ENCODE peak calls at places on chromosomes 7 and 10, in eight cellular contexts. K is prostate gland, W is sigmoid colon, M is GM23338, H is suprapubic skin, I is vagina, N is breast epithelium, Q is HepG2. X is an unnamed sample.

GRCh38 chr10:82811621-82812020 is 936.6 kb downstream of the NRG3 start:
- DNase-seq in W (no peak), Q (no peak), K (no peak), H (no peak), I (no peak), N (no peak), M (peak), X (no peak)

GRCh38 chr10:49191349-49191748 is 3.2 kb upstream of the TMEM273 start:
- DNase-seq in M (no peak), N (no peak), H (no peak), Q (no peak), I (no peak), W (no peak), K (no peak), X (no peak)

GRCh38 chr10:103969436-103969835 is 2.5 kb downstream of the SLK start:
- DNase-seq in Q (no peak), H (no peak), N (no peak), W (no peak), M (no peak), I (no peak), K (no peak), X (no peak)

GRCh38 chr7:125424721-125425120 is 495.1 kb upstream of the POT1 start:
- DNase-seq in N (no peak), Q (no peak), K (no peak), I (no peak), W (no peak), H (no peak), M (no peak), X (no peak)

GRCh38 chr7:133837248-133837647 is 289.9 kb upstream of the LRGUK start:
- DNase-seq in H (no peak), K (no peak), W (no peak), N (no peak), I (no peak), M (no peak), Q (no peak), X (no peak)

GRCh38 chr7:97305589-97305988 is 188.1 kb downstream of the SDHAF3 start:
- DNase-seq in M (no peak), W (no peak), Q (no peak), K (no peak), N (no peak), I (no peak), H (no peak), X (no peak)

GRCh38 chr10:33600381-33600780 is 265.9 kb upstream of the NRP1 start:
- DNase-seq in I (no peak), M (no peak), K (no peak), W (no peak), Q (no peak), N (no peak), H (no peak), X (no peak)

GRCh38 chr10:110893559-110894179 is 21.9 kb downstream of the PDCD4 start:
- DNase-seq in K (no peak), M (peak), I (no peak), Q (peak), W (no peak), N (no peak), H (no peak), X (no peak)

GRCh38 chr10:120941468-120941867 is 90.3 kb downstream of the WDR11 start:
- DNase-seq in N (no peak), I (no peak), K (no peak), H (no peak), M (no peak), W (no peak), Q (no peak), X (no peak)

GRCh38 chr7:103299660-103300059 is 2.4 kb downstream of the PMPCB start:
- DNase-seq in W (no peak), M (no peak), H (no peak), N (no peak), K (no peak), Q (no peak), I (no peak), X (no peak)

GRCh38 chr7:127447326-127447945 is 54.9 kb upstream of the ZNF800 start:
- DNase-seq in W (no peak), I (no peak), H (no peak), N (no peak), Q (peak), M (peak), K (no peak), X (no peak)

GRCh38 chr7:83149466-83149865 is 13.2 kb downstream of the PCLO start:
- DNase-seq in N (no peak), M (no peak), Q (no peak), I (no peak), W (no peak), H (no peak), K (no peak), X (no peak)

GRCh38 chr10:132876131-132876860 is 66.1 kb downstream of the CFAP46 start:
- DNase-seq in I (no peak), W (peak), K (no peak), N (no peak), M (no peak), Q (no peak), H (no peak), X (peak)

GRCh38 chr7:98956937-98957336 is 78.6 kb downstream of the TRRAP start:
- DNase-seq in W (no peak), Q (no peak), M (no peak), K (no peak), H (no peak), I (no peak), N (no peak), X (no peak)

GRCh38 chr7:78172138-78172887 is 373.7 kb downstream of the PHTF2 start:
- DNase-seq in Q (no peak), I (no peak), K (no peak), N (no peak), M (peak), W (no peak), H (no peak), X (no peak)

GRCh38 chr7:2964208-2964607 is 79.5 kb downstream of the CARD11 start:
- DNase-seq in I (no peak), M (no peak), W (no peak), N (no peak), K (no peak), Q (no peak), H (no peak), X (no peak)

GRCh38 chr10:73813333-73813732 is 1.9 kb upstream of the NDST2 start:
- DNase-seq in W (no peak), M (no peak), N (no peak), Q (no peak), K (no peak), I (no peak), H (no peak), X (no peak)

GRCh38 chr10:98980353-98980752 is 255.3 kb downstream of the HPSE2 start:
- DNase-seq in H (no peak), M (no peak), K (no peak), I (no peak), N (no peak), Q (no peak), W (no peak), X (no peak)

GRCh38 chr7:98265841-98266271 is 13.8 kb upstream of the TECPR1 start:
- DNase-seq in H (no peak), W (no peak), I (no peak), Q (no peak), M (peak), N (no peak), K (no peak), X (no peak)

GRCh38 chr7:130151591-130152269 is 53.5 kb downstream of the TMEM209 start:
- DNase-seq in K (no peak), Q (no peak), M (no peak), H (no peak), N (no peak), W (no peak), I (no peak), X (no peak)

GRCh38 chr7:90432752-90433151 is 29.5 kb downstream of the CLDN12 start:
- DNase-seq in I (no peak), W (no peak), Q (no peak), K (no peak), H (no peak), N (no peak), M (no peak), X (no peak)

GRCh38 chr7:132899833-132900232 is 182.1 kb downstream of the CHCHD3 start:
- DNase-seq in M (no peak), I (no peak), K (no peak), W (no peak), H (no peak), N (no peak), Q (no peak), X (no peak)

GRCh38 chr10:103888113-103888841 is 29.7 kb downstream of the STN1 start:
- DNase-seq in W (peak), M (peak), H (no peak), K (peak), I (peak), N (peak), Q (peak), X (peak)

GRCh38 chr10:11192304-11193018 is 174.8 kb downstream of the CELF2 start:
- DNase-seq in Q (no peak), K (no peak), N (no peak), I (no peak), W (no peak), M (peak), H (no peak), X (no peak)

GRCh38 chr10:88813200-88813599 is 10.7 kb downstream of the LIPM start:
- DNase-seq in H (no peak), K (no peak), Q (no peak), N (no peak), M (no peak), W (no peak), I (no peak), X (no peak)

GRCh38 chr10:24552346-24553016 is 171.2 kb downstream of the ARHGAP21 start:
- DNase-seq in I (no peak), M (peak), W (no peak), Q (peak), N (peak), K (peak), H (no peak), X (peak)

GRCh38 chr7:81624650-81625310 is 145.1 kb downstream of the HGF start:
- DNase-seq in M (no peak), W (no peak), K (no peak), H (no peak), Q (no peak), I (no peak), N (no peak), X (no peak)

GRCh38 chr7:67738958-67739357 is 742.3 kb downstream of the TYW1 start:
- DNase-seq in I (peak), M (no peak), N (peak), H (no peak), K (peak), W (peak), Q (no peak), X (no peak)

GRCh38 chr10:3528823-3529222 is 256.2 kb downstream of the KLF6 start:
- DNase-seq in Q (no peak), I (no peak), M (no peak), W (no peak), K (no peak), N (no peak), H (no peak), X (no peak)

GRCh38 chr10:98331888-98332287 is 63.9 kb upstream of the LOXL4 start:
- DNase-seq in I (no peak), M (peak), K (no peak), H (no peak), N (no peak), Q (peak), W (no peak), X (no peak)

GRCh38 chr10:11505636-11506035 is 105.8 kb downstream of the USP6NL start:
- DNase-seq in H (no peak), W (no peak), N (no peak), M (no peak), K (no peak), Q (no peak), I (no peak), X (no peak)

GRCh38 chr7:17902599-17902998 is 37.7 kb downstream of the SNX13 start:
- DNase-seq in N (no peak), M (peak), W (no peak), K (no peak), Q (no peak), I (no peak), H (no peak), X (no peak)

GRCh38 chr10:71484352-71484751 is 87.6 kb downstream of the CDH23 start:
- DNase-seq in K (no peak), N (no peak), I (no peak), H (no peak), Q (no peak), M (peak), W (no peak), X (no peak)

GRCh38 chr7:37394158-37394557 is 54.5 kb downstream of the ELMO1 start:
- DNase-seq in H (no peak), Q (no peak), N (no peak), K (no peak), M (no peak), W (no peak), I (no peak), X (no peak)

GRCh38 chr7:84647797-84648762 is 453.5 kb upstream of the SEMA3A start:
- DNase-seq in I (no peak), M (no peak), Q (no peak), N (no peak), H (no peak), W (no peak), K (no peak), X (no peak)

GRCh38 chr7:157704365-157704764 is 367.6 kb downstream of the DNAJB6 start:
- DNase-seq in W (peak), N (no peak), H (peak), Q (no peak), I (no peak), K (no peak), M (no peak), X (no peak)

GRCh38 chr7:100016209-100016901 is 959 bp downstream of the ZKSCAN1 start:
- DNase-seq in K (peak), H (peak), M (no peak), N (no peak), Q (peak), W (no peak), I (no peak), X (no peak)

GRCh38 chr7:140966561-140967234 is 42.0 kb upstream of the BRAF start:
- DNase-seq in M (peak), K (no peak), N (no peak), H (no peak), Q (no peak), I (no peak), W (no peak), X (no peak)

DNA sequence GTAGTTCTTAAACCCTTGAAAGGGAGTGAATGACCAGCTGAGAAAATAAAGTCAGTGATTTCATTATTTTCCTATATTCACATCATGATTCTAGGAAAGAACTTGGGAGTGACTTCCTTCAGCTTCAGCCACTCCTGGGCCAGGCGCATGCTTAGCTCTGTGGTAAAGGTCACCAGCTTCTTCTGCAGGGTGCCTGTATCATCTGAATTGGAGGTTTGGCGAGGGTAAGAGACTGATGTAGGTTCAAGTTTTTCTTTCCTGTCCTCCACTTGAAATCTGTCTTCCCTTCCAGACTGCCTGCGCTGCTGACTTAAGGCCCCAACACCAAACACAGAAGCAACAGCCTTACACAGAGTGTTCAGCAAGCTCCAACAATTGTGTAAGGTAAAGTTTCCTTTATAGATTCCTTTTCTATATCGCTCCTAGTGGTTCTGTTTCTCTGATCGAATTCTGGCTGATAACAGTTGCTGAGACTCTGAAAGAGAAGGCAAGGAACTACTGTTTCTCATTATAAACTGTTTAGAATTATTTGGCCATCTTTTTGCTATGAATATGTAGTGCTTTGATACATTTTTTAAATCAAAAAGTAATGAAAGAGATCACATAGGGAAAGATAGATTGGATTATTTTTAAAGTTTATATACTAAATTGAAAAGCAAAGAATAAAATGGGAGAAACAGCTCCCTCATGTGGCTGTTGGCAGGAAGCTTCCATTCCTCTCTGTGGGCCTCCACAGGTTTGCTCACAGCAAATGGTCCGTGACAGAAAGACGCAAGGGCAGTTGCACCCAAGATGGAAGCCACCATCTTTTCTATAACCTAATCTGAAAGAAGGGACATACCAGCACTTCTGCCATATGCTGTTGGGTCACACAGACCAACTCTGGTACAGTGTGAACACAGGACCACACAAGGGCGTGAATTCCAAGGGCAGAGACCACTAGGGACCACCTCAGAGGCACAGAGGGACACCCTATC is 14.0 kb downstream of the GATAD1 start:
- DNase-seq in M (peak), W (no peak), H (no peak), Q (peak), N (no peak), K (peak), I (no peak), X (no peak)
- TF ChIP-seq CTCF in M (peak), W (no peak), H (peak), Q (peak), N (peak), K (peak), I (peak), X (peak)

GRCh38 chr7:55083206-55083605 is 64.4 kb downstream of the EGFR start:
- DNase-seq in I (no peak), N (no peak), H (no peak), K (no peak), Q (no peak), W (no peak), M (no peak), X (no peak)

GRCh38 chr7:55087521-55087961 is 68.7 kb downstream of the EGFR start:
- DNase-seq in K (no peak), H (no peak), Q (no peak), I (peak), M (no peak), N (no peak), W (no peak), X (no peak)

GRCh38 chr7:55084307-55084706 is 65.5 kb downstream of the EGFR start:
- DNase-seq in Q (no peak), W (no peak), K (no peak), M (no peak), H (no peak), N (no peak), I (no peak), X (no peak)

GRCh38 chr7:55086413-55087201 is 67.8 kb downstream of the EGFR start:
- DNase-seq in K (no peak), H (no peak), Q (peak), W (no peak), M (no peak), N (no peak), I (peak), X (no peak)

DNA sequence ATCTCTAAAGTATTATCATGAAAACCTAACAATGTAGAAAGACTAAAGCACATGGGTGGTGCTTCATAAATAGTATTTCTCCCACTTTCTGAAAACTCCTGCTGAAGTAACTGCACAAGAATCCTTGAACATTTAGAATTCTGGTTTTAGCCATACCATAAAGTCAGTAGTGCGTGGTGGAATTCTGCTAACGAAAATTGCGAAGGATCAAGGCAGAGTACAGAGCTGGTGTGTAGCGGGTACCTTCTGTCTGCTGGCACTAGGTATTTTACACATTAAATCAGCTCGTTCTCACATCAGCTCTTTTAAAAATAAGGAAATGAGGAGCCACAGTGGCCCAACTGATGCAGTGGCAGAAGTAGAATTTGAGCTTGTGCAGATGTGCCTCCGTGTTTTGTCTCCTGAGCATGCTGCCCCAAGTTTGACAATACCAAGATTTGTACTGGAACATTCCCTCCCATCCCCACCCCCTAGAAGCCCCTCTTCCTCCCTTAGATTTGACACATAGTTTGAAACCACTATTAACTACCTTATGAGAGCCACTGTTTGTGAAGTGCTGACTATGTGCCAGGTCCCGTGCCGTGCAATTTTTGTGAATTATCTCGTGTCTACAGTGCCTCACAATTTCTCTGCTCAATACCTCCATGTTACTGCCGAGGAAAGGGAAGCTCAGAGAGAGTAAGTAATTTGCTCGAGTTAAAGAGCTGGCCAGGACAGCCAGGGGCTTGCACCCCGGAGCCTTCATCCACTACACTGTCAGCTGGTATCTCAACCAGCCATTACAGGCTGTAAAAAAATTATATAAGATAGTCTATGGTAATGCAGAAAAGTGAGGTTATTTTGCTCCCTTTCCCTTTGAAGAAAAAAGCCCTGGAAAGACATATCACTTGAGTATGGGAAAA is 66.9 kb downstream of the EGFR start:
- DNase-seq in W (no peak), M (no peak), H (no peak), N (no peak), K (no peak), I (peak), Q (no peak), X (no peak)
- H3K4me3 ChIP-seq in W (peak), M (no peak), H (no peak), N (no peak), K (no peak), I (no peak), Q (no peak), X (no peak)

GRCh38 chr10:85641479-85641967 is 725.1 kb downstream of the GRID1 start:
- DNase-seq in N (no peak), I (no peak), H (no peak), M (no peak), W (no peak), K (no peak), Q (no peak), X (no peak)

GRCh38 chr10:85643171-85643838 is 723.3 kb downstream of the GRID1 start:
- DNase-seq in M (no peak), Q (no peak), K (no peak), W (no peak), I (peak), H (no peak), N (no peak), X (no peak)

GRCh38 chr10:85643839-85644525 is 722.6 kb downstream of the GRID1 start:
- DNase-seq in I (peak), W (no peak), M (no peak), Q (peak), H (no peak), N (no peak), K (no peak), X (no peak)

GRCh38 chr10:85642082-85642420 is 724.5 kb downstream of the GRID1 start:
- DNase-seq in K (no peak), Q (no peak), W (no peak), N (no peak), H (no peak), M (no peak), I (peak), X (no peak)

GRCh38 chr10:85642421-85643170 is 724.0 kb downstream of the GRID1 start:
- DNase-seq in I (peak), W (no peak), N (no peak), Q (peak), K (peak), M (no peak), H (no peak), X (no peak)
- TF ChIP-seq POLR2AphosphoS5 in I (no peak), W (no peak), N (peak), Q (no peak), K (peak), M (no peak), H (no peak), X (no peak)

GRCh38 chr7:44080118-44080517 is 2.2 kb downstream of the POLM start:
- DNase-seq in Q (no peak), N (no peak), M (no peak), H (no peak), I (no peak), W (no peak), K (no peak), X (no peak)
- TF ChIP-seq CTCF in Q (no peak), N (no peak), M (no peak), H (no peak), I (no peak), W (no peak), K (no peak), X (no peak)